ENCODE peak calls at places on chromosomes 5 and 9, in four cellular contexts. I, Q, H and T are unnamed samples.

GRCh38 chr5:110258460-110258859 is 468.0 kb downstream of the TMEM232 start:
- DNase-seq in Q (no peak), I (peak; percentile 1), H (no peak), T (no peak)

GRCh38 chr5:168324864-168325615 is 33.6 kb downstream of the WWC1 start:
- DNase-seq in I (no peak), Q (no peak), H (peak; percentile 31), T (no peak)

GRCh38 chr5:112514062-112514561 is 95.0 kb upstream of the EPB41L4A start:
- DNase-seq in I (no peak), Q (no peak), H (no peak), T (no peak)

GRCh38 chr9:105142406-105143092 is 101.9 kb upstream of the SLC44A1 start:
- DNase-seq in Q (no peak), I (peak; percentile 61), H (no peak), T (peak; percentile 51)

GRCh38 chr5:41065691-41066335 is 5.3 kb downstream of the MROH2B start:
- DNase-seq in I (no peak), H (no peak), Q (no peak), T (no peak)

GRCh38 chr5:141518616-141519015 is 29.7 kb downstream of the PCDHGC5 start:
- DNase-seq in Q (no peak), I (no peak), H (no peak), T (no peak)

GRCh38 chr9:137272241-137273094 is 5.1 kb upstream of the TOR4A start:
- DNase-seq in I (no peak), H (peak; percentile 40), Q (peak; percentile 6), T (no peak)

GRCh38 chr9:2596003-2596402 is 25.6 kb upstream of the VLDLR start:
- DNase-seq in H (no peak), I (no peak), Q (no peak), T (no peak)

GRCh38 chr5:111960466-111961215 is 203.6 kb upstream of the NREP start:
- DNase-seq in I (peak; percentile 81), H (no peak), Q (no peak), T (no peak)

GRCh38 chr5:16234598-16234997 is 55.0 kb upstream of the MARCHF11 start:
- DNase-seq in Q (no peak), I (no peak), H (no peak), T (no peak)

GRCh38 chr5:104267282-104268015 is 704.9 kb upstream of the NUDT12 start:
- DNase-seq in I (no peak), Q (no peak), H (no peak), T (no peak)

GRCh38 chr9:33988219-33988890 is 60.3 kb downstream of the UBAP2 start:
- DNase-seq in Q (no peak), H (no peak), I (peak; percentile 5), T (no peak)

GRCh38 chr9:116149844-116150243 is 3.7 kb upstream of the PAPPA start:
- DNase-seq in Q (no peak), I (peak; percentile 55), H (no peak), T (no peak)

GRCh38 chr5:142512680-142513042 is 173.2 kb downstream of the FGF1 start:
- DNase-seq in Q (no peak), I (peak; percentile 72), H (no peak), T (no peak)

GRCh38 chr5:24633705-24634325 is 11.0 kb downstream of the CDH10 start:
- DNase-seq in H (no peak), Q (no peak), I (peak; percentile 55), T (peak; percentile 26)

GRCh38 chr5:116959843-116960242 is 385.2 kb upstream of the SEMA6A start:
- DNase-seq in Q (no peak), H (no peak), I (no peak), T (no peak)

GRCh38 chr9:86168256-86168655 is 68.9 kb upstream of the GOLM1 start:
- DNase-seq in Q (no peak), I (no peak), H (no peak), T (no peak)
- TF ChIP-seq CTCF in Q (no peak), I (no peak), H (no peak), T (no peak)

DNA sequence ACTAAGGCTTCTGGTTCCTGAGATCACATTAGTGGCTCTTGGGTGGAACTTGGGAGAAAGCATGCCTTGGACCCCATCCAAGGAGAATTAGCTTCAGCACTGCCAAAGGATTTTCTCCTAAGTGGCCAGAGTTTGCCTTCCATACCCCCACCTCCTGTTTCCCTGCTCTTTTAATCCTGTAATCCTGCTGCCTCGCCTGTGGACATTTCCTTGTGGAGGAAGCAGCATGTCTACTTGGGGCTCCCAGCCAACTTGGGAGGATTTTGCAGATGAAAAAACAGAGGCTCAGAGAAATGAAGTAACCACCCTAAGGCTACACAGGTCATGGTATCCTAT is 1.6 kb downstream of the ARSI start:
- DNase-seq in Q (no peak), I (no peak), H (no peak), T (no peak)
- H3K4me3 ChIP-seq in Q (no peak overlapping the region), I (no peak overlapping the region), H (no peak overlapping the region), T (no peak overlapping the region)

DNA sequence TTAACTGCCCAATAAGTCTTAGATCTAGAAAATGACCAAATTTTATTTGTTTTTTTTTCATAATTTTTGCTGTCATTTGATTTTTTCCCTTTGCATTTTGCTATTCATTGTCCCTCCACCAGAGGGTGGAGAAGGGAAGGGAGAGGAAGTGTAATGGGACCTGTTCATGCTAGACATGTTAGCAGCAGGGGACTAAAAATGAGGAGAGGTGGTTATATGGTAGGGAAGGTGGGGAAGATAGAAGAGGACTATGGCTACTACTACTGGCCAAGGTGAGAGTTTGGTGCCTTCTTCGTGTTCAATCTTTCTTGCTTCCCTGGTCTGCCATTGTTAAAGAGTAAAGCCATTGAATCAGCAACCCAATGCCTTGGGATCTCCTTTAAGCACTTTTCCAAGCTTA is 6.4 kb downstream of the GRIA1 start:
- DNase-seq in H (no peak), Q (no peak), I (peak; percentile 72), T (no peak)
- TF ChIP-seq CTCF in H (peak; percentile 66), Q (peak; percentile 69), I (peak; percentile 92), T (peak; percentile 90)

GRCh38 chr5:34543687-34544086 is 112.4 kb upstream of the RAI14 start:
- DNase-seq in I (no peak), Q (no peak), H (no peak), T (no peak)

GRCh38 chr5:34538026-34538672 is 118.0 kb upstream of the RAI14 start:
- DNase-seq in H (no peak), I (peak; percentile 61), Q (no peak), T (no peak)

GRCh38 chr5:34542818-34543217 is 113.3 kb upstream of the RAI14 start:
- DNase-seq in Q (no peak), I (no peak), H (no peak), T (no peak)

GRCh38 chr5:34539183-34539582 is 116.9 kb upstream of the RAI14 start:
- DNase-seq in Q (no peak), H (no peak), I (no peak), T (no peak)

GRCh38 chr5:34541067-34541466 is 115.1 kb upstream of the RAI14 start:
- DNase-seq in H (no peak), Q (no peak), I (no peak), T (no peak)
- H3K4me3 ChIP-seq in H (no peak overlapping the region), Q (no peak overlapping the region), I (no peak overlapping the region), T (no peak overlapping the region)

DNA sequence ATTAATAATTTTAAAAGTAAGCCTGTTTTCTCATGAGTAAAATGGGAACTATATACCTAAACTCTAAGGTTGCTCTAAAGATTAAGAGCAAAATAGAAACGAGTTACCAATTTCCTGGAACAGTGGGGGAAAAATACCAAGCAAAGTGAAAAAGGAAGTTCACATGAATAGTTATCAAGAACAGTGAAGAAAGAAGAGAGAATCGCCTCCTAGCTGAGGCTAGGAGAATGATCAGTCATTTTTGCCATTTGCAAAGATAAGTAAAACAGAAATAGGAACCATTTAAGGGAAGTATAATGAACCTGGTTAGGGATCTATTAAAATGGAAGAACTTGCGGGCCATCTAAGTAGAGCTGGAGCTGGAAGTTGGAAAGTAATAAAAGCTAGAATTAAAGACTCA is 50.7 kb downstream of the P4HA2 start:
- DNase-seq in H (no peak), Q (no peak), I (peak; percentile 34), T (no peak)
- TF ChIP-seq CTCF in H (peak; percentile 16), Q (no peak), I (peak; percentile 32), T (peak; percentile 19)

GRCh38 chr5:76953551-76954382 is 922 bp downstream of the CRHBP start:
- DNase-seq in I (peak; percentile 51), H (no peak), Q (peak; percentile 9), T (no peak)
- H3K4me3 ChIP-seq in I (peak overlapping the region; percentile 56), H (peak overlapping the region; percentile 34), Q (peak overlapping the region; percentile 64), T (peak overlapping the region; percentile 55)

GRCh38 chr9:111896942-111897830 is 572 bp downstream of the UGCG start:
- DNase-seq in H (peak; percentile 83), Q (peak; percentile 82), I (peak; percentile 55), T (no peak)
- TF ChIP-seq CTCF in H (no peak), Q (no peak), I (no peak), T (no peak)

GRCh38 chr9:136228107-136228875 is 17.3 kb downstream of the QSOX2 start:
- DNase-seq in I (peak; percentile 75), Q (no peak), H (no peak), T (no peak)

GRCh38 chr9:136231478-136232297 is 13.9 kb downstream of the QSOX2 start:
- DNase-seq in Q (no peak), H (no peak), I (no peak), T (no peak)

GRCh38 chr9:136230365-136230764 is 15.2 kb downstream of the QSOX2 start:
- DNase-seq in Q (no peak), H (no peak), I (no peak), T (no peak)

GRCh38 chr9:136230773-136231172 is 14.8 kb downstream of the QSOX2 start:
- DNase-seq in H (no peak), Q (no peak), I (no peak), T (no peak)

GRCh38 chr9:136229096-136230065 is 16.2 kb downstream of the QSOX2 start:
- DNase-seq in H (no peak), Q (no peak), I (no peak), T (peak; percentile 72)
- H3K4me3 ChIP-seq in H (no peak overlapping the region), Q (no peak overlapping the region), I (no peak overlapping the region), T (no peak overlapping the region)

GRCh38 chr9:113953541-113953940 is 77.4 kb downstream of the ZNF618 start:
- DNase-seq in Q (no peak), I (peak; percentile 72), H (no peak), T (no peak)

GRCh38 chr9:113950195-113951031 is 74.3 kb downstream of the ZNF618 start:
- DNase-seq in Q (no peak), H (no peak), I (no peak), T (no peak)

GRCh38 chr9:113951032-113951372 is 74.9 kb downstream of the ZNF618 start:
- DNase-seq in Q (no peak), I (no peak), H (no peak), T (no peak)

GRCh38 chr9:113955076-113955752 is 79.1 kb downstream of the ZNF618 start:
- DNase-seq in H (peak; percentile 79), Q (no peak), I (peak; percentile 78), T (peak; percentile 53)

GRCh38 chr9:113952651-113953050 is 76.5 kb downstream of the ZNF618 start:
- DNase-seq in I (no peak), H (no peak), Q (no peak), T (no peak)
- TF ChIP-seq CTCF in I (no peak), H (no peak), Q (no peak), T (no peak)

DNA sequence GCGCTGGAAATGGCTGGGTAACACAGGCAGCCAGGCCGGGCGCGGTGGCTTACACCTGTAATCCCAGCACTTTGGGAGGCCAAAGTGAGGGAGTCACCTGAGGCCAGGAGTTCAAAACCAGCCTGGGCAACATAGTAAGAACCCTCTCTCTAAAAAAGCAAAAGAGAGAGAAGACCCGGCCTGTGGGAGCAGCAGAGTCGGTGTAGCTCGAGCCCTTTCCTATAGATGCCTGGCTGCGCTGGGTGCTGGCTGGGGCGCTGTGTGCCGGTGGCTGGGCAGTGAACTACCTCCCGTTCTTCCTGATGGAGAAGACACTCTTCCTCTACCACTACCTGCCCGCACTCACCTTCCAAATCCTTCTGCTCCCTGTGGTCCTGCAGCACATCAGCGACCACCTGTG is 9.2 kb downstream of the UCK1 start:
- DNase-seq in Q (no peak), I (no peak), H (no peak), T (no peak)
- H3K4me3 ChIP-seq in Q (no peak overlapping the region), I (no peak overlapping the region), H (no peak overlapping the region), T (no peak overlapping the region)